ENCODE peak calls at places on chromosomes 13 and 19, in seven cellular contexts. One of them, this sample, is unnamed.
A peak's percentile ranks its signal among the peaks of the same experiment; 100 is the strongest.

GRCh38 chr19:50266896-50267295 is 62.3 kb downstream of the KCNC3 start:
- DNase-seq in SK-N-SH: peak; percentile 50
- DNase-seq in GM12878: no peak
- DNase-seq in HCT116: peak; percentile 47
- DNase-seq in GM23338: peak; percentile 96
- DNase-seq in A549: no peak
- DNase-seq in HepG2: no peak
- DNase-seq in this sample: no peak

GRCh38 chr13:39047560-39047959 is 9.3 kb downstream of the NHLRC3 start:
- DNase-seq in HepG2: no peak
- DNase-seq in GM12878: no peak
- DNase-seq in A549: no peak
- DNase-seq in GM23338: peak; percentile 80
- DNase-seq in SK-N-SH: peak; percentile 26
- DNase-seq in HCT116: no peak
- DNase-seq in this sample: no peak

GRCh38 chr19:30662211-30662861 is 290.2 kb downstream of the ZNF536 start:
- DNase-seq in SK-N-SH: no peak
- DNase-seq in GM12878: no peak
- DNase-seq in A549: no peak
- DNase-seq in HepG2: peak; percentile 44
- DNase-seq in GM23338: no peak
- DNase-seq in HCT116: no peak
- DNase-seq in this sample: no peak

GRCh38 chr19:41434450-41434849 is 5.3 kb downstream of the DMAC2 start:
- DNase-seq in HCT116: no peak
- DNase-seq in GM23338: no peak
- DNase-seq in GM12878: no peak
- DNase-seq in A549: no peak
- DNase-seq in HepG2: no peak
- DNase-seq in SK-N-SH: no peak
- DNase-seq in this sample: no peak

GRCh38 chr19:10826236-10826635 is 9.8 kb downstream of the TMED1 start:
- DNase-seq in GM12878: no peak
- DNase-seq in HCT116: no peak
- DNase-seq in A549: no peak
- DNase-seq in SK-N-SH: peak; percentile 38
- DNase-seq in GM23338: no peak
- DNase-seq in HepG2: no peak
- DNase-seq in this sample: no peak

GRCh38 chr13:84946144-84946543 is 853.1 kb downstream of the SLITRK6 start:
- DNase-seq in GM23338: no peak
- DNase-seq in GM12878: no peak
- DNase-seq in SK-N-SH: no peak
- DNase-seq in HepG2: no peak
- DNase-seq in A549: no peak
- DNase-seq in HCT116: no peak
- DNase-seq in this sample: no peak

GRCh38 chr19:29121684-29122083 is 91.3 kb downstream of the UQCRFS1 start:
- DNase-seq in HCT116: no peak
- DNase-seq in GM23338: peak; percentile 66
- DNase-seq in SK-N-SH: peak; percentile 32
- DNase-seq in GM12878: no peak
- DNase-seq in HepG2: no peak
- DNase-seq in A549: peak; percentile 31
- DNase-seq in this sample: peak; percentile 14

GRCh38 chr19:52535831-52536800 is 8.6 kb downstream of the ZNF808 start:
- DNase-seq in HepG2: no peak
- DNase-seq in GM12878: peak; percentile 67
- DNase-seq in HCT116: no peak
- DNase-seq in SK-N-SH: peak; percentile 84
- DNase-seq in A549: no peak
- DNase-seq in GM23338: peak; percentile 97
- DNase-seq in this sample: no peak

GRCh38 chr13:60051754-60052153 is 112.0 kb downstream of the DIAPH3 start:
- DNase-seq in GM12878: no peak
- DNase-seq in A549: no peak
- DNase-seq in GM23338: no peak
- DNase-seq in HepG2: no peak
- DNase-seq in SK-N-SH: no peak
- DNase-seq in HCT116: no peak
- DNase-seq in this sample: no peak

GRCh38 chr19:7941895-7942596 is 1.4 kb downstream of the TIMM44 start:
- DNase-seq in HCT116: no peak
- DNase-seq in A549: no peak
- DNase-seq in SK-N-SH: no peak
- DNase-seq in GM12878: no peak
- DNase-seq in HepG2: no peak
- DNase-seq in GM23338: no peak
- DNase-seq in this sample: no peak

GRCh38 chr13:72561791-72562190 is 165.6 kb downstream of the MZT1 start:
- DNase-seq in GM23338: no peak
- DNase-seq in HCT116: no peak
- DNase-seq in HepG2: no peak
- DNase-seq in SK-N-SH: peak; percentile 35
- DNase-seq in A549: no peak
- DNase-seq in GM12878: no peak
- DNase-seq in this sample: no peak

GRCh38 chr13:72562686-72563085 is 164.7 kb downstream of the MZT1 start:
- DNase-seq in HCT116: no peak
- DNase-seq in GM12878: no peak
- DNase-seq in SK-N-SH: no peak
- DNase-seq in HepG2: no peak
- DNase-seq in GM23338: no peak
- DNase-seq in A549: no peak
- DNase-seq in this sample: no peak

GRCh38 chr13:72570019-72570418 is 157.4 kb downstream of the MZT1 start:
- DNase-seq in HepG2: no peak
- DNase-seq in A549: no peak
- DNase-seq in GM12878: no peak
- DNase-seq in HCT116: no peak
- DNase-seq in GM23338: no peak
- DNase-seq in SK-N-SH: no peak
- DNase-seq in this sample: peak; percentile 19

GRCh38 chr13:72567566-72567965 is 159.9 kb downstream of the MZT1 start:
- DNase-seq in A549: no peak
- DNase-seq in HCT116: no peak
- DNase-seq in GM23338: peak; percentile 40
- DNase-seq in SK-N-SH: no peak
- DNase-seq in HepG2: no peak
- DNase-seq in GM12878: no peak
- DNase-seq in this sample: no peak

GRCh38 chr13:72565893-72566292 is 161.5 kb downstream of the MZT1 start:
- DNase-seq in GM12878: no peak
- DNase-seq in SK-N-SH: peak; percentile 11
- DNase-seq in HCT116: peak; percentile 10
- DNase-seq in A549: peak; percentile 4
- DNase-seq in HepG2: peak; percentile 29
- DNase-seq in GM23338: peak; percentile 63
- DNase-seq in this sample: no peak
- TF ChIP-seq REST in GM12878: no peak
- TF ChIP-seq REST in SK-N-SH: no peak
- TF ChIP-seq REST in HCT116: no peak
- TF ChIP-seq REST in A549: no peak
- TF ChIP-seq REST in HepG2: no peak
- TF ChIP-seq REST in GM23338: no peak
- TF ChIP-seq REST in this sample: no peak

DNA sequence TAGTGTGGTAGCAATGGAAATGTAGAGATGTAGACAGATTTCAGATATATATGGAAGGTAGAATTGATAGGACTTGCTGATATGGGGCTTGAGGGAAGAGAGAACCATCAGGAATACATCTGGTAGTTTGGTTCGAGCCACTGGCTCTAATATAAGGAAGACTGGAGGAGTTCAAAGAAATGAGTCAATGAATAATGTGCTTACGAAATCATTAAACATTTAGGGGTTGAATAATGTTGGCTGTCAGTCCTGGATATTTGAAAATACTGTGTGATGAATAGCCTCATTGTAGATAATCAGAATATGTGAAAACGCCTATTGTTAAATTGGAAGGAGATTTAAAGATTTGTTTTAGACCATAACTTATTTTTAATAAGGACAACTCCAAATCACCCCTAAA is 21.6 kb downstream of the SGCG start:
- DNase-seq in GM12878: no peak
- DNase-seq in HCT116: no peak
- DNase-seq in GM23338: no peak
- DNase-seq in A549: no peak
- DNase-seq in HepG2: no peak
- DNase-seq in SK-N-SH: no peak
- DNase-seq in this sample: no peak
- TF ChIP-seq REST in GM12878: no peak
- TF ChIP-seq REST in HCT116: no peak
- TF ChIP-seq REST in GM23338: no peak
- TF ChIP-seq REST in A549: no peak
- TF ChIP-seq REST in HepG2: no peak
- TF ChIP-seq REST in SK-N-SH: no peak
- TF ChIP-seq REST in this sample: no peak

GRCh38 chr13:49517461-49517860 is 21.7 kb downstream of the PHF11 start:
- DNase-seq in A549: no peak
- DNase-seq in GM23338: peak; percentile 36
- DNase-seq in GM12878: no peak
- DNase-seq in SK-N-SH: no peak
- DNase-seq in HepG2: peak; percentile 26
- DNase-seq in HCT116: no peak
- DNase-seq in this sample: no peak
- TF ChIP-seq REST in A549: no peak
- TF ChIP-seq REST in GM23338: no peak
- TF ChIP-seq REST in GM12878: no peak
- TF ChIP-seq REST in SK-N-SH: no peak
- TF ChIP-seq REST in HepG2: no peak
- TF ChIP-seq REST in HCT116: no peak
- TF ChIP-seq REST in this sample: no peak

GRCh38 chr13:67916650-67917049 is 686.5 kb upstream of the PCDH9 start:
- DNase-seq in HCT116: no peak
- DNase-seq in HepG2: no peak
- DNase-seq in GM23338: no peak
- DNase-seq in GM12878: no peak
- DNase-seq in A549: no peak
- DNase-seq in SK-N-SH: no peak
- DNase-seq in this sample: no peak

GRCh38 chr13:67914535-67914934 is 684.4 kb upstream of the PCDH9 start:
- DNase-seq in GM23338: no peak
- DNase-seq in A549: no peak
- DNase-seq in GM12878: no peak
- DNase-seq in SK-N-SH: no peak
- DNase-seq in HepG2: no peak
- DNase-seq in HCT116: no peak
- DNase-seq in this sample: no peak
- TF ChIP-seq REST in GM23338: no peak
- TF ChIP-seq REST in A549: no peak
- TF ChIP-seq REST in GM12878: no peak
- TF ChIP-seq REST in SK-N-SH: no peak
- TF ChIP-seq REST in HepG2: no peak
- TF ChIP-seq REST in HCT116: no peak
- TF ChIP-seq REST in this sample: no peak

GRCh38 chr13:110568649-110569048 is 7.1 kb upstream of the RAB20 start:
- DNase-seq in GM23338: no peak
- DNase-seq in HCT116: no peak
- DNase-seq in SK-N-SH: no peak
- DNase-seq in GM12878: no peak
- DNase-seq in A549: no peak
- DNase-seq in HepG2: no peak
- DNase-seq in this sample: no peak
- TF ChIP-seq REST in GM23338: no peak
- TF ChIP-seq REST in HCT116: no peak
- TF ChIP-seq REST in SK-N-SH: no peak
- TF ChIP-seq REST in GM12878: no peak
- TF ChIP-seq REST in A549: no peak
- TF ChIP-seq REST in HepG2: no peak
- TF ChIP-seq REST in this sample: no peak

GRCh38 chr13:58134012-58134411 is 502.5 kb downstream of the PCDH17 start:
- DNase-seq in GM12878: no peak
- DNase-seq in HCT116: no peak
- DNase-seq in HepG2: no peak
- DNase-seq in A549: no peak
- DNase-seq in GM23338: no peak
- DNase-seq in SK-N-SH: no peak
- DNase-seq in this sample: no peak
- TF ChIP-seq REST in GM12878: no peak
- TF ChIP-seq REST in HCT116: no peak
- TF ChIP-seq REST in HepG2: no peak
- TF ChIP-seq REST in A549: no peak
- TF ChIP-seq REST in GM23338: no peak
- TF ChIP-seq REST in SK-N-SH: no peak
- TF ChIP-seq REST in this sample: no peak

GRCh38 chr19:1278074-1278473 is 2.7 kb downstream of the FAM174C start:
- DNase-seq in GM23338: no peak
- DNase-seq in SK-N-SH: no peak
- DNase-seq in GM12878: no peak
- DNase-seq in HepG2: no peak
- DNase-seq in A549: no peak
- DNase-seq in HCT116: no peak
- DNase-seq in this sample: no peak

GRCh38 chr19:1277061-1277460 is 1.7 kb downstream of the FAM174C start:
- DNase-seq in HepG2: no peak
- DNase-seq in GM12878: no peak
- DNase-seq in A549: no peak
- DNase-seq in GM23338: no peak
- DNase-seq in HCT116: no peak
- DNase-seq in SK-N-SH: no peak
- DNase-seq in this sample: no peak

GRCh38 chr19:1275976-1276619 is 768 bp downstream of the FAM174C start:
- DNase-seq in HCT116: no peak
- DNase-seq in HepG2: no peak
- DNase-seq in A549: no peak
- DNase-seq in SK-N-SH: no peak
- DNase-seq in GM23338: no peak
- DNase-seq in GM12878: no peak
- DNase-seq in this sample: no peak

GRCh38 chr19:1275260-1275975 is at the start of gene FAM174C:
- DNase-seq in HepG2: peak; percentile 91
- DNase-seq in SK-N-SH: peak; percentile 97
- DNase-seq in A549: peak; percentile 97
- DNase-seq in HCT116: peak; percentile 93
- DNase-seq in GM12878: peak; percentile 87
- DNase-seq in GM23338: peak; percentile 98
- DNase-seq in this sample: peak; percentile 98

DNA sequence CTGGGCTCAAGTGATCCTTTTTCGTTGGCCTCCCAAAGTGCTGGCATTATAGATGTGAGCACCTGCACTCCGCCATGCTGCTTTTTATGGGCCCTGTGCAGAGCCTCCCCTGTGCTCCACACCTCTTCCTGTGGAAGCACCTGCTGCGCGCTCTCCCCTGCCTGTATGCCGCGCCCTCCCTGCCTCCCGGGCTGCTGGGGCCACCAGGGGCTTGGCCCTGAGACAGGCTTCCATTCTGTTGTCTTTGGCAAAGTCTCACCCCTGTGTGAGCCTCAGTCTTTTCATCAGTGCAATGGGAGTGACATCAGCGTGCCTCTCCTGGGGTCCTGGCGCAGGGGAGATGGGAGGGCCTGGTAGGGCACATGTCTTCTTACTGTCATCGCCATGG is 1.3 kb downstream of the FAM174C start:
- DNase-seq in HepG2: no peak
- DNase-seq in SK-N-SH: no peak
- DNase-seq in HCT116: no peak
- DNase-seq in GM23338: no peak
- DNase-seq in GM12878: no peak
- DNase-seq in A549: no peak
- DNase-seq in this sample: no peak
- TF ChIP-seq REST in HepG2: no peak
- TF ChIP-seq REST in SK-N-SH: no peak
- TF ChIP-seq REST in HCT116: no peak
- TF ChIP-seq REST in GM23338: no peak
- TF ChIP-seq REST in GM12878: no peak
- TF ChIP-seq REST in A549: no peak
- TF ChIP-seq REST in this sample: no peak

GRCh38 chr19:19997656-19998268 is 41.5 kb downstream of the ZNF682 start:
- DNase-seq in SK-N-SH: peak; percentile 47
- DNase-seq in GM23338: peak; percentile 81
- DNase-seq in HepG2: no peak
- DNase-seq in HCT116: no peak
- DNase-seq in GM12878: no peak
- DNase-seq in A549: no peak
- DNase-seq in this sample: no peak
- TF ChIP-seq REST in SK-N-SH: no peak
- TF ChIP-seq REST in GM23338: no peak
- TF ChIP-seq REST in HepG2: no peak
- TF ChIP-seq REST in HCT116: no peak
- TF ChIP-seq REST in GM12878: no peak
- TF ChIP-seq REST in A549: no peak
- TF ChIP-seq REST in this sample: no peak

This sample was measured in HL-60.